ENCODE peak calls at places on chromosome 7, in eight cellular contexts. One of them, this sample, is unnamed.

GRCh38 chr7:133015879-133016278 is 66.0 kb downstream of the CHCHD3 start:
- DNase-seq in fibroblast of mammary gland: no peak
- DNase-seq in adrenal gland: no peak
- DNase-seq in Peyer's patch: no peak
- DNase-seq in transverse colon: no peak
- DNase-seq in BJ: no peak
- DNase-seq in GM23338: no peak
- DNase-seq in fibroblast of lung: no peak
- DNase-seq in this sample: no peak

GRCh38 chr7:142808461-142808801 is 37.7 kb downstream of the PRSS2 start:
- DNase-seq in GM23338: no peak
- DNase-seq in fibroblast of lung: no peak
- DNase-seq in transverse colon: no peak
- DNase-seq in BJ: no peak
- DNase-seq in Peyer's patch: no peak
- DNase-seq in fibroblast of mammary gland: no peak
- DNase-seq in adrenal gland: no peak
- DNase-seq in this sample: no peak

GRCh38 chr7:128200376-128200775 is 40.7 kb upstream of the LEP start:
- DNase-seq in fibroblast of mammary gland: no peak
- DNase-seq in fibroblast of lung: no peak
- DNase-seq in Peyer's patch: no peak
- DNase-seq in GM23338: no peak
- DNase-seq in BJ: no peak
- DNase-seq in transverse colon: no peak
- DNase-seq in adrenal gland: no peak
- DNase-seq in this sample: no peak

GRCh38 chr7:92155108-92155755 is 21.0 kb upstream of the CYP51A1 start:
- DNase-seq in transverse colon: no peak
- DNase-seq in fibroblast of mammary gland: peak
- DNase-seq in adrenal gland: no peak
- DNase-seq in BJ: no peak
- DNase-seq in GM23338: no peak
- DNase-seq in Peyer's patch: no peak
- DNase-seq in fibroblast of lung: no peak
- DNase-seq in this sample: no peak

GRCh38 chr7:94400643-94401042 is 5.9 kb downstream of the COL1A2 start:
- DNase-seq in GM23338: no peak
- DNase-seq in BJ: no peak
- DNase-seq in fibroblast of mammary gland: peak
- DNase-seq in transverse colon: no peak
- DNase-seq in Peyer's patch: no peak
- DNase-seq in fibroblast of lung: no peak
- DNase-seq in adrenal gland: no peak
- DNase-seq in this sample: no peak

GRCh38 chr7:143261901-143262300 is 1.3 kb upstream of the GSTK1 start:
- DNase-seq in adrenal gland: no peak
- DNase-seq in fibroblast of lung: no peak
- DNase-seq in transverse colon: no peak
- DNase-seq in GM23338: no peak
- DNase-seq in BJ: no peak
- DNase-seq in Peyer's patch: no peak
- DNase-seq in fibroblast of mammary gland: no peak
- DNase-seq in this sample: no peak

GRCh38 chr7:10429516-10429915 is 544.2 kb upstream of the PHF14 start:
- DNase-seq in transverse colon: no peak
- DNase-seq in fibroblast of mammary gland: no peak
- DNase-seq in Peyer's patch: no peak
- DNase-seq in fibroblast of lung: no peak
- DNase-seq in BJ: no peak
- DNase-seq in GM23338: peak
- DNase-seq in adrenal gland: no peak
- DNase-seq in this sample: no peak

GRCh38 chr7:95772771-95773581 is 622 bp downstream of the DYNC1I1 start:
- DNase-seq in GM23338: peak
- DNase-seq in transverse colon: peak
- DNase-seq in Peyer's patch: no peak
- DNase-seq in BJ: no peak
- DNase-seq in fibroblast of lung: peak
- DNase-seq in fibroblast of mammary gland: peak
- DNase-seq in adrenal gland: peak
- DNase-seq in this sample: no peak

GRCh38 chr7:69640216-69640615 is 41.9 kb downstream of the AUTS2 start:
- DNase-seq in adrenal gland: no peak
- DNase-seq in transverse colon: no peak
- DNase-seq in fibroblast of mammary gland: no peak
- DNase-seq in Peyer's patch: no peak
- DNase-seq in GM23338: no peak
- DNase-seq in fibroblast of lung: no peak
- DNase-seq in BJ: no peak
- DNase-seq in this sample: no peak

GRCh38 chr7:121994625-121995410 is 121.9 kb downstream of the PTPRZ1 start:
- DNase-seq in adrenal gland: peak
- DNase-seq in Peyer's patch: peak
- DNase-seq in transverse colon: peak
- DNase-seq in GM23338: peak
- DNase-seq in fibroblast of mammary gland: peak
- DNase-seq in fibroblast of lung: peak
- DNase-seq in BJ: peak
- DNase-seq in this sample: peak

GRCh38 chr7:134741901-134742635 is 37.4 kb upstream of the CALD1 start:
- DNase-seq in transverse colon: no peak
- DNase-seq in GM23338: peak
- DNase-seq in adrenal gland: no peak
- DNase-seq in Peyer's patch: no peak
- DNase-seq in BJ: peak
- DNase-seq in fibroblast of lung: no peak
- DNase-seq in fibroblast of mammary gland: peak
- DNase-seq in this sample: no peak

GRCh38 chr7:91940171-91940570 is 491 bp upstream of the AKAP9 start:
- DNase-seq in Peyer's patch: peak
- DNase-seq in fibroblast of lung: peak
- DNase-seq in BJ: no peak
- DNase-seq in adrenal gland: no peak
- DNase-seq in GM23338: peak
- DNase-seq in fibroblast of mammary gland: peak
- DNase-seq in transverse colon: peak
- DNase-seq in this sample: no peak

GRCh38 chr7:4715385-4715770 is 33.3 kb downstream of the FOXK1 start:
- DNase-seq in adrenal gland: peak
- DNase-seq in BJ: no peak
- DNase-seq in fibroblast of lung: peak
- DNase-seq in Peyer's patch: no peak
- DNase-seq in fibroblast of mammary gland: peak
- DNase-seq in transverse colon: peak
- DNase-seq in GM23338: no peak
- DNase-seq in this sample: no peak

GRCh38 chr7:141265668-141266067 is 191.8 kb downstream of the TMEM178B start:
- DNase-seq in transverse colon: no peak
- DNase-seq in BJ: no peak
- DNase-seq in GM23338: no peak
- DNase-seq in adrenal gland: no peak
- DNase-seq in Peyer's patch: no peak
- DNase-seq in fibroblast of lung: no peak
- DNase-seq in fibroblast of mammary gland: no peak
- DNase-seq in this sample: no peak

GRCh38 chr7:29194594-29195417 is at the start of gene CHN2:
- DNase-seq in Peyer's patch: peak
- DNase-seq in GM23338: peak
- DNase-seq in BJ: no peak
- DNase-seq in fibroblast of lung: no peak
- DNase-seq in transverse colon: peak
- DNase-seq in adrenal gland: peak
- DNase-seq in fibroblast of mammary gland: peak
- DNase-seq in this sample: no peak

GRCh38 chr7:118153551-118154177 is 30.3 kb upstream of the LSM8 start:
- DNase-seq in fibroblast of lung: peak
- DNase-seq in fibroblast of mammary gland: peak
- DNase-seq in adrenal gland: no peak
- DNase-seq in BJ: no peak
- DNase-seq in transverse colon: peak
- DNase-seq in Peyer's patch: no peak
- DNase-seq in GM23338: peak
- DNase-seq in this sample: no peak

GRCh38 chr7:122844191-122844988 is 41.9 kb downstream of the CADPS2 start:
- DNase-seq in GM23338: no peak
- DNase-seq in fibroblast of lung: no peak
- DNase-seq in BJ: no peak
- DNase-seq in transverse colon: no peak
- DNase-seq in adrenal gland: no peak
- DNase-seq in fibroblast of mammary gland: no peak
- DNase-seq in Peyer's patch: no peak
- DNase-seq in this sample: no peak

GRCh38 chr7:47483604-47484273 is 98.2 kb downstream of the TNS3 start:
- DNase-seq in adrenal gland: no peak
- DNase-seq in BJ: no peak
- DNase-seq in fibroblast of mammary gland: peak
- DNase-seq in GM23338: peak
- DNase-seq in Peyer's patch: no peak
- DNase-seq in fibroblast of lung: peak
- DNase-seq in transverse colon: no peak
- DNase-seq in this sample: no peak

GRCh38 chr7:92595281-92595680 is 5.1 kb upstream of the FAM133B start:
- DNase-seq in adrenal gland: no peak
- DNase-seq in GM23338: no peak
- DNase-seq in fibroblast of mammary gland: peak
- DNase-seq in Peyer's patch: no peak
- DNase-seq in fibroblast of lung: no peak
- DNase-seq in transverse colon: no peak
- DNase-seq in BJ: peak
- DNase-seq in this sample: peak

GRCh38 chr7:53609185-53609584 is 573.8 kb downstream of the POM121L12 start:
- DNase-seq in fibroblast of mammary gland: no peak
- DNase-seq in GM23338: peak
- DNase-seq in adrenal gland: no peak
- DNase-seq in Peyer's patch: no peak
- DNase-seq in transverse colon: no peak
- DNase-seq in BJ: no peak
- DNase-seq in fibroblast of lung: no peak
- DNase-seq in this sample: no peak
- H3K4me3 ChIP-seq in fibroblast of mammary gland: no peak
- H3K4me3 ChIP-seq in GM23338: no peak
- H3K4me3 ChIP-seq in adrenal gland: no peak
- H3K4me3 ChIP-seq in Peyer's patch: no peak
- H3K4me3 ChIP-seq in transverse colon: no peak
- H3K4me3 ChIP-seq in BJ: no peak
- H3K4me3 ChIP-seq in fibroblast of lung: no peak
- H3K4me3 ChIP-seq in this sample: no peak

GRCh38 chr7:76283254-76284159 is 19.0 kb upstream of the HSPB1 start:
- DNase-seq in fibroblast of lung: no peak
- DNase-seq in GM23338: no peak
- DNase-seq in transverse colon: no peak
- DNase-seq in Peyer's patch: no peak
- DNase-seq in adrenal gland: no peak
- DNase-seq in fibroblast of mammary gland: no peak
- DNase-seq in BJ: no peak
- DNase-seq in this sample: no peak
- H3K4me3 ChIP-seq in fibroblast of lung: no peak
- H3K4me3 ChIP-seq in GM23338: peak
- H3K4me3 ChIP-seq in transverse colon: no peak
- H3K4me3 ChIP-seq in Peyer's patch: peak
- H3K4me3 ChIP-seq in adrenal gland: no peak
- H3K4me3 ChIP-seq in fibroblast of mammary gland: peak
- H3K4me3 ChIP-seq in BJ: peak
- H3K4me3 ChIP-seq in this sample: peak

GRCh38 chr7:73769481-73770001 is 529 bp downstream of the CLDN3 start:
- DNase-seq in transverse colon: no peak
- DNase-seq in fibroblast of mammary gland: no peak
- DNase-seq in adrenal gland: no peak
- DNase-seq in BJ: no peak
- DNase-seq in Peyer's patch: no peak
- DNase-seq in GM23338: no peak
- DNase-seq in fibroblast of lung: no peak
- DNase-seq in this sample: no peak
- H3K4me3 ChIP-seq in transverse colon: peak
- H3K4me3 ChIP-seq in fibroblast of mammary gland: no peak
- H3K4me3 ChIP-seq in adrenal gland: no peak
- H3K4me3 ChIP-seq in BJ: no peak
- H3K4me3 ChIP-seq in Peyer's patch: peak
- H3K4me3 ChIP-seq in GM23338: peak
- H3K4me3 ChIP-seq in fibroblast of lung: no peak
- H3K4me3 ChIP-seq in this sample: no peak

GRCh38 chr7:137151056-137151731 is 192.3 kb downstream of the PTN start:
- DNase-seq in adrenal gland: no peak
- DNase-seq in GM23338: no peak
- DNase-seq in fibroblast of mammary gland: peak
- DNase-seq in BJ: no peak
- DNase-seq in fibroblast of lung: peak
- DNase-seq in Peyer's patch: no peak
- DNase-seq in transverse colon: no peak
- DNase-seq in this sample: peak

GRCh38 chr7:137146012-137146455 is 197.5 kb downstream of the PTN start:
- DNase-seq in fibroblast of mammary gland: peak
- DNase-seq in fibroblast of lung: peak
- DNase-seq in BJ: no peak
- DNase-seq in GM23338: no peak
- DNase-seq in transverse colon: no peak
- DNase-seq in Peyer's patch: no peak
- DNase-seq in adrenal gland: no peak
- DNase-seq in this sample: peak

GRCh38 chr7:137142376-137142775 is 201.2 kb downstream of the PTN start:
- DNase-seq in transverse colon: no peak
- DNase-seq in fibroblast of mammary gland: peak
- DNase-seq in adrenal gland: no peak
- DNase-seq in fibroblast of lung: peak
- DNase-seq in BJ: no peak
- DNase-seq in GM23338: no peak
- DNase-seq in Peyer's patch: no peak
- DNase-seq in this sample: no peak

GRCh38 chr7:137146552-137146961 is 197.0 kb downstream of the PTN start:
- DNase-seq in adrenal gland: no peak
- DNase-seq in transverse colon: no peak
- DNase-seq in fibroblast of mammary gland: peak
- DNase-seq in GM23338: no peak
- DNase-seq in fibroblast of lung: peak
- DNase-seq in Peyer's patch: no peak
- DNase-seq in BJ: peak
- DNase-seq in this sample: peak

DNA sequence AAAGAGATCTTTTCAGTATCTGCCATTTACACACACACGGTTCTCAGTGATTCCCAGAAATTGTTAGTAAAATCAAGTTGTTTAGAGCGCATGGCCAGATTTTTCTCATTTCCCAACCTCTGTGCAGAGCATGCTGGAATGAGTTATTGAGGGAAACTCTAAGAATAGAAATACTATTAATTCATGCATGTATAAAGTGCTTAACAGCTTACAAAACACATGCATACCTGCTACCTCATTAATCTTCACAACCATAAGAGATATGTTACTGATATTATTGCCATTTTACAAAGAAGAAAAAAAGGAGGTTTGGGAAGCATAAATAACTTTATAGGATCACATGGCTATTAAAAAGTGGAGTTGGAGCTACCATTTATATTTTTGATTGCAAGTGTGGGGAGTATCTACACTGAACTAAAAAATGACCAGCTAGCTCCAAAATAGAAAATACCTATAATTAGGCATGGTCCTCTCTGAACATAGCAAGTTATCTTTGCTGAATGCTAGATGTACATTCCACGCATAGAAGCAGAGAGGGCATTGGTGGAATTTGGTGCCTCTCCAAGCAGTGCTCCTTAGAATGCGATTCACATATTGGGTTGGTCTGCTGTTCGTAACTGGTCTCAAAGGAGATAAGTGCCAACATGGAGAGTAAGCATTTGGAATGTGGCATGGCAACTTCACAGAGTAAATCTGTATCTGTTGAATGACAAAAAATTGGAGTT is 196.4 kb downstream of the PTN start:
- DNase-seq in fibroblast of mammary gland: no peak
- DNase-seq in Peyer's patch: no peak
- DNase-seq in transverse colon: no peak
- DNase-seq in GM23338: no peak
- DNase-seq in BJ: no peak
- DNase-seq in adrenal gland: no peak
- DNase-seq in fibroblast of lung: no peak
- DNase-seq in this sample: no peak
- H3K4me3 ChIP-seq in fibroblast of mammary gland: no peak
- H3K4me3 ChIP-seq in Peyer's patch: no peak
- H3K4me3 ChIP-seq in transverse colon: no peak
- H3K4me3 ChIP-seq in GM23338: no peak
- H3K4me3 ChIP-seq in BJ: no peak
- H3K4me3 ChIP-seq in adrenal gland: no peak
- H3K4me3 ChIP-seq in fibroblast of lung: peak
- H3K4me3 ChIP-seq in this sample: peak

This sample was measured in HFF-Myc.